ENCODE peak calls at places on chromosomes 12 and 14, in five cellular contexts. P, D, S, W and O are unnamed samples.

GRCh38 chr12:62484234-62484633 is 17.6 kb downstream of the MON2 start:
- DNase-seq in P (no peak), D (no peak), S (no peak), W (no peak), O (no peak)

GRCh38 chr12:18696971-18697602 is 40.7 kb downstream of the PLCZ1 start:
- DNase-seq in P (no peak), D (no peak), S (no peak), W (no peak), O (no peak)

GRCh38 chr14:23932639-23933038 is 20.9 kb upstream of the DHRS4 start:
- DNase-seq in P (no peak), D (no peak), S (no peak), W (no peak), O (no peak)

GRCh38 chr12:119692410-119692809 is 24.5 kb downstream of the PRKAB1 start:
- DNase-seq in P (no peak), D (no peak), S (no peak), W (no peak), O (no peak)

GRCh38 chr12:22447223-22447622 is 97.1 kb downstream of the C2CD5 start:
- DNase-seq in P (no peak), D (no peak), S (no peak), W (no peak), O (no peak)

GRCh38 chr12:76226397-76226796 is 121.8 kb downstream of the BBS10 start:
- DNase-seq in P (no peak), D (no peak), S (no peak), W (no peak), O (no peak)

GRCh38 chr12:96425321-96425720 is 25.1 kb upstream of the CDK17 start:
- DNase-seq in P (no peak), D (no peak), S (no peak), W (peak), O (no peak)

GRCh38 chr14:20855652-20856291 is 35.4 kb upstream of the RNASE3 start:
- DNase-seq in P (peak), D (peak), S (peak), W (no peak), O (peak)

GRCh38 chr12:4006743-4007142 is 133.5 kb upstream of the PARP11 start:
- DNase-seq in P (no peak), D (no peak), S (no peak), W (no peak), O (no peak)

GRCh38 chr14:95545769-95546168 is 10.9 kb downstream of the GLRX5 start:
- DNase-seq in P (no peak), D (no peak), S (no peak), W (peak), O (no peak)

GRCh38 chr12:85804663-85805062 is 31.5 kb downstream of the RASSF9 start:
- DNase-seq in P (no peak), D (no peak), S (no peak), W (no peak), O (no peak)

GRCh38 chr14:51058382-51058781 is 36.5 kb downstream of the TRIM9 start:
- DNase-seq in P (no peak), D (no peak), S (no peak), W (no peak), O (no peak)

GRCh38 chr14:22112004-22112403 is 438.4 kb upstream of the OR4E1 start:
- DNase-seq in P (peak), D (peak), S (no peak), W (no peak), O (no peak)

GRCh38 chr12:128798543-128799341 is 25.0 kb downstream of the SLC15A4 start:
- DNase-seq in P (no peak), D (no peak), S (no peak), W (no peak), O (no peak)

GRCh38 chr14:20996521-20996920 is 2.6 kb upstream of the SLC39A2 start:
- DNase-seq in P (no peak), D (no peak), S (no peak), W (no peak), O (no peak)

GRCh38 chr14:81275305-81275950 is 54.7 kb upstream of the GTF2A1 start:
- DNase-seq in P (no peak), D (no peak), S (no peak), W (no peak), O (no peak)

GRCh38 chr12:95993907-95994306 is 2.2 kb downstream of the HAL start:
- DNase-seq in P (no peak), D (no peak), S (no peak), W (no peak), O (no peak)

GRCh38 chr14:44961151-44961729 is 507 bp downstream of the KLHL28 start:
- DNase-seq in P (peak), D (peak), S (peak), W (no peak), O (no peak)

GRCh38 chr14:90544971-90545370 is 148.1 kb downstream of the CALM1 start:
- DNase-seq in P (no peak), D (no peak), S (no peak), W (no peak), O (no peak)

GRCh38 chr12:28035483-28035882 is 63.0 kb upstream of the PTHLH start:
- DNase-seq in P (no peak), D (no peak), S (no peak), W (no peak), O (peak)

GRCh38 chr12:7787574-7788315 is 1.5 kb upstream of the NANOG start:
- DNase-seq in P (peak), D (no peak), S (no peak), W (no peak), O (no peak)

GRCh38 chr14:101185946-101186345 is 282.4 kb upstream of the RTL1 start:
- DNase-seq in P (no peak), D (no peak), S (no peak), W (no peak), O (no peak)

GRCh38 chr12:130155416-130156073 is 6.7 kb upstream of the FZD10 start:
- DNase-seq in P (no peak), D (no peak), S (no peak), W (no peak), O (no peak)

GRCh38 chr12:121590476-121591143 is 9.8 kb upstream of the KDM2B start:
- DNase-seq in P (peak), D (peak), S (no peak), W (no peak), O (no peak)

DNA sequence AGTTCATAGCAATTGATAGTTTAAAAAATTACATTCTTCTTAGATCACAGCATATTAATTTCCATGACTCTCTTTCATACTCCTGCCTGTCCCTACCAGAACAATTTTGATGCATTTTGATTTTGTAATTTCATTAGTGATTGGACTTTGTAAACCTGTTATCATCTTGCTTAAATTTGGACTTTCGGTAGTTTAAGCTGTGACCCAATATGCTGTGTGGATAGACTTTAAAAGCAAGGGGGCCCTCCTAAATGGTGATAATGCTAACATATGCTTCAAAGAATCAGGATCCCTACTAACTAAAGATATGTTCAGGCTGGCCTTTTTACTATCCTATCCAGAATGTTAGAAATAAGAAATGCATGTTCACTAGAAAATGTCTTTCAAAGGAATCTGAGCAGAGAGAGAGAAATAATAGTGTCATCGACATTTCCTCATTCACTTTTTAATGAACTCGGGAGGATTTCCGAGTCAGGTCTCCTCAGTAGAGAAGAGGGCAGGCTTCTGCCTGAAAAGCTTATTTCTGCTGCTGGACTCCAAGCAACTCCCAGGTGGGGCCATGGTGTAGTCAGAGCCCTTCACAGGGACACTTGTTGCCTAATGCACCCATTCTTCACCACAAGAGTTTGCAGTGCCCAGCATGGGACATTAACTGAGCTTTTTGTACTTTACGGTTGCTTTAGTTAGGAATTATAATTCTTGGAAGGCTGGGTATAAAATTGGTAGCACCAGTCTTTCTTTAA is 16.7 kb downstream of the SLC38A4 start:
- DNase-seq in P (no peak), D (no peak), S (no peak), W (no peak), O (no peak)
- H3K4me3 ChIP-seq in P (no peak), D (no peak), S (no peak), W (no peak), O (no peak)

GRCh38 chr12:112749081-112749480 is 42.5 kb upstream of the RPH3A start:
- DNase-seq in P (no peak), D (no peak), S (no peak), W (no peak), O (no peak)
- TF ChIP-seq CTCF in P (no peak), D (no peak), S (no peak), W (no peak), O (no peak)

GRCh38 chr14:104802913-104803184 is 1.9 kb downstream of the ZBTB42 start:
- DNase-seq in P (no peak), D (no peak), S (no peak), W (no peak), O (no peak)
- H3K4me3 ChIP-seq in P (no peak), D (no peak), S (no peak), W (no peak), O (peak)

DNA sequence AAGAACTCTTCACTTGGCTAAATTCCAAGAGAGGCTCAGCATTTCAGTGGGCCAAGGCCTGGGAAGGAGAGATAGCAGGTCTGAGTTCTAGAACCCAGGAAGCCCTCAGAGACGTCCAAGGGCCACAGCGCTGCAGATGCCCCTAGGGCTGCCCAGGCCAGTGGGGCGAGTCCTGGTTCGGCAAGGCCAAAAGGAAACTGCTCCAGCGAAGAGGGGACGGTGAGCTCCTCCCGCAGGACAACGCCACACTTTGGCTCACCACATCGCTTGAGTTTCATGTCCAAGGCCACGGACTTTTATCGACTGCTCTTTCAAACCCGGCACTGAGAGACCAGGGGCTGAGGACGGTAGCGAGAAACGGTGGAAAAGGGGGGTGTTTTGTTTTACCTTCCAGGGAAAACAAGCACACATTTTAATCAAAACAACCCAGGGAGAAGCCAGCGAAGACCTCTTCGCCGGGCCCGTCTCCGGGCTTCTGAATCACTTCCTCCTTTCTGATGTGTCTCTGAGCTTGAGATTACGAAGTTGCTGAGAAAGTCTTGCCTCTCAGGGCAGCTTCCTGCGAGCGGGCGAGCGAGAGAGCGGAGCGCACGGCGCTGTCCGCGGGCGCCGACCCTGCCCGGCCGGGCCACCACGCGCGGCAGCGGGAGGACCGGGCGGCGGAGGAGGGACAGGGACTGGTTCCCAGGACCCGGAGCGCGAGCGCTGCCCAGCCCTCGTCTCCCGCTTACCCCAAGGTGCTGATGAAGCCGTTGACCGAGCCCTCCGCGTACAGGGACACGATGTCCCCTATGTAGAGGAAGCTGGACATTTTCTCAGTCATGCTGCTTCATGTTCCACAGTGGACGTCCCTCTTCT is 806 bp downstream of the ITPR2 start:
- DNase-seq in P (peak), D (peak), S (peak), W (no peak), O (peak)
- TF ChIP-seq CTCF in P (no peak), D (no peak), S (no peak), W (no peak), O (peak)

DNA sequence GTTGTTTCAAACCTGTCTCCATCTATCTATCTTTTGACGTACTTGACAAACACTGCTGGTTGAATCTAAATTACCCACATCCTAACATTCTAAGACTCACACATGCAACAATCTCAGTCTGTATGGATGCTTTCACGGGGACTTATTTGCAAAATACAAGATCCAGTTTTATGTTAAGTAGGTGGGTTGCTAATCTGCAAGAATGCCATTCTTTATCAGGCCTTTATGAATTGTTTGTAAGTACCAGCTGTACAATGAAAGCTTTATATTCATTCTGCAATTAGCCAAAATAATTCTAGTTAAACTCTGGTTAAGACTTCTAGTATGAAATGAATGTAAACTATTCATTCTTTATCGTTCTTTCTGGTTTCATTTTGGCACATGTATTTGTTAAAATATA is 135.1 kb downstream of the NAV3 start:
- DNase-seq in P (no peak), D (no peak), S (no peak), W (no peak), O (no peak)
- H3K4me3 ChIP-seq in P (no peak), D (no peak), S (no peak), W (no peak), O (no peak)

GRCh38 chr14:50057331-50057730 is 59.0 kb downstream of the VCPKMT start:
- DNase-seq in P (no peak), D (no peak), S (no peak), W (no peak), O (no peak)

GRCh38 chr14:50053935-50054334 is 62.4 kb downstream of the VCPKMT start:
- DNase-seq in P (no peak), D (no peak), S (no peak), W (no peak), O (no peak)

GRCh38 chr14:50056457-50056856 is 59.9 kb downstream of the VCPKMT start:
- DNase-seq in P (no peak), D (no peak), S (no peak), W (no peak), O (no peak)

GRCh38 chr14:50058112-50058511 is 58.3 kb downstream of the VCPKMT start:
- DNase-seq in P (no peak), D (no peak), S (no peak), W (no peak), O (no peak)

GRCh38 chr14:50055461-50056228 is 60.7 kb downstream of the VCPKMT start:
- DNase-seq in P (peak), D (no peak), S (no peak), W (no peak), O (no peak)
- TF ChIP-seq CTCF in P (peak), D (peak), S (no peak), W (no peak), O (no peak)

GRCh38 chr12:108722463-108722862 is 8.9 kb downstream of the CORO1C start:
- DNase-seq in P (no peak), D (no peak), S (no peak), W (no peak), O (no peak)

GRCh38 chr12:108720757-108721514 is 10.4 kb downstream of the CORO1C start:
- DNase-seq in P (no peak), D (no peak), S (no peak), W (no peak), O (no peak)

GRCh38 chr12:108724054-108724889 is 7.0 kb downstream of the CORO1C start:
- DNase-seq in P (no peak), D (no peak), S (no peak), W (no peak), O (no peak)

GRCh38 chr12:108722992-108723766 is 8.1 kb downstream of the CORO1C start:
- DNase-seq in P (no peak), D (no peak), S (peak), W (peak), O (no peak)

GRCh38 chr12:108721824-108722223 is 9.5 kb downstream of the CORO1C start:
- DNase-seq in P (no peak), D (no peak), S (no peak), W (no peak), O (no peak)
- H3K4me3 ChIP-seq in P (no peak), D (no peak), S (no peak), W (no peak), O (no peak)

GRCh38 chr12:6703631-6704030 is 3.0 kb upstream of the PIANP start:
- DNase-seq in P (peak), D (peak), S (no peak), W (no peak), O (no peak)
- TF ChIP-seq CTCF in P (no peak), D (no peak), S (no peak), W (no peak), O (no peak)

GRCh38 chr14:102578821-102579220 is 13.6 kb upstream of the RCOR1 start:
- DNase-seq in P (no peak), D (no peak), S (no peak), W (no peak), O (no peak)

GRCh38 chr14:102583726-102584125 is 8.7 kb upstream of the RCOR1 start:
- DNase-seq in P (no peak), D (no peak), S (no peak), W (no peak), O (no peak)

GRCh38 chr14:102581193-102581592 is 11.3 kb upstream of the RCOR1 start:
- DNase-seq in P (no peak), D (no peak), S (no peak), W (no peak), O (no peak)

GRCh38 chr14:102580552-102581110 is 11.8 kb upstream of the RCOR1 start:
- DNase-seq in P (no peak), D (no peak), S (no peak), W (no peak), O (no peak)

GRCh38 chr14:102579696-102580551 is 12.5 kb upstream of the RCOR1 start:
- DNase-seq in P (no peak), D (no peak), S (no peak), W (peak), O (no peak)
- H3K4me3 ChIP-seq in P (no peak), D (no peak), S (no peak), W (no peak), O (no peak)

DNA sequence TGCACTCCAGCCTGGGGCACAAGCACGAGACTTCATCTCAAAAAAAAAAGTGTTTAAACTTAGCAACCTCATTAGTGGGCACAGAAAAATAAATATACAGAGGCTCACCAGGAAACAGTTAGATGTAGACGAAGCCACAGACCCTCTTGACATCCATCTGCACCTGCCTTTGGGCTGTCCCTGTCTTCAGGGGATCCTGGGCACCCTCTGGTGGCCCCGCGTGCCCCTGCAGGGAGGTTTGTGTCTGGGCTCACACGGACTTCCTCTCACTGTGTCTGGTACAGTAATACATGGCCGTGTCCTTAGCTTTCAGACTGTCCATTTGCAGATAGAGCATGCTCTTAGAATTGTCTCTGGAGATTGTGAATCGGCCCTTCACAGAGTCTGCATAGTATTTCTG is 916.5 kb downstream of the TMEM121 start:
- DNase-seq in P (no peak), D (no peak), S (no peak), W (no peak), O (no peak)
- TF ChIP-seq CTCF in P (no peak), D (no peak), S (no peak), W (no peak), O (peak)